ENCODE peak calls at places on chromosomes 16 and 17, in four cellular contexts. Y, E, X and I are unnamed samples.

GRCh38 chr17:29778936-29779811 is 150.9 kb downstream of the SSH2 start:
- DNase-seq in E (peak; percentile 92), X (peak; percentile 72), Y (peak; percentile 83), I (no peak)

GRCh38 chr17:80834896-80835281 is 156.8 kb upstream of the CHMP6 start:
- DNase-seq in E (no peak), X (no peak), Y (no peak), I (no peak)

GRCh38 chr17:33551075-33551474 is 258.0 kb upstream of the ASIC2 start:
- DNase-seq in Y (no peak), E (no peak), X (no peak), I (no peak)

GRCh38 chr17:45789874-45790273 is 5.8 kb downstream of the CRHR1 start:
- DNase-seq in X (no peak), Y (no peak), E (no peak), I (no peak)

GRCh38 chr17:73831699-73832098 is 187.5 kb upstream of the SDK2 start:
- DNase-seq in X (no peak), Y (no peak), E (no peak), I (no peak)

GRCh38 chr17:17847102-17847501 is 10.3 kb upstream of the SREBF1 start:
- DNase-seq in X (no peak), Y (no peak), E (no peak), I (no peak)

GRCh38 chr16:54359555-54359954 is 73.0 kb upstream of the IRX3 start:
- DNase-seq in X (no peak), E (no peak), Y (no peak), I (no peak)

GRCh38 chr17:20206068-20206467 is 196.9 kb downstream of the SPECC1 start:
- DNase-seq in X (no peak), Y (no peak), E (no peak), I (no peak)

GRCh38 chr17:44646280-44646679 is 10.0 kb upstream of the MEIOC start:
- DNase-seq in Y (no peak), X (no peak), E (no peak), I (no peak)

GRCh38 chr16:24800586-24800985 is 45.2 kb upstream of the SLC5A11 start:
- DNase-seq in E (no peak), Y (no peak), X (peak; percentile 24), I (no peak)

GRCh38 chr16:64478258-64478906 is 643.5 kb downstream of the CDH11 start:
- DNase-seq in Y (no peak), X (peak; percentile 14), E (no peak), I (no peak)

GRCh38 chr17:71632328-71632727 is 488.5 kb upstream of the SOX9 start:
- DNase-seq in E (no peak), X (no peak), Y (no peak), I (no peak)

GRCh38 chr17:17739388-17740066 is 58.3 kb downstream of the RAI1 start:
- DNase-seq in X (no peak), E (no peak), Y (no peak), I (no peak)

GRCh38 chr16:88854306-88855111 is 2.2 kb downstream of the GALNS start:
- DNase-seq in X (no peak), Y (no peak), E (no peak), I (no peak)

GRCh38 chr17:41315204-41315794 is at the start of gene KRTAP17-1:
- DNase-seq in Y (no peak), X (no peak), E (no peak), I (no peak)

GRCh38 chr17:17320188-17320910 is 17.2 kb downstream of the NT5M start:
- DNase-seq in E (no peak), X (no peak), Y (no peak), I (no peak)

GRCh38 chr17:4235372-4236279 is 28.2 kb downstream of the ANKFY1 start:
- DNase-seq in X (no peak), Y (no peak), E (no peak), I (no peak)

GRCh38 chr16:87076950-87077749 is 240.0 kb downstream of the C16orf95 start:
- DNase-seq in X (peak; percentile 78), Y (no peak), E (no peak), I (no peak)

GRCh38 chr17:57071991-57072944 is 12.8 kb upstream of the AKAP1 start:
- DNase-seq in E (no peak), X (no peak), Y (no peak), I (no peak)

GRCh38 chr17:27541326-27542023 is 85.2 kb downstream of the KSR1 start:
- DNase-seq in Y (no peak), X (no peak), E (no peak), I (no peak)

GRCh38 chr17:10316986-10317834 is 55.6 kb downstream of the MYH13 start:
- DNase-seq in X (peak; percentile 64), Y (peak; percentile 78), E (peak; percentile 79), I (no peak)

GRCh38 chr17:55433629-55434422 is 12.2 kb upstream of the MMD start:
- DNase-seq in E (no peak), Y (no peak), X (no peak), I (peak; percentile 89)

GRCh38 chr17:4329838-4330237 is 36.6 kb downstream of the UBE2G1 start:
- DNase-seq in X (no peak), Y (no peak), E (no peak), I (no peak)

GRCh38 chr16:25033852-25034251 is 18.7 kb upstream of the ARHGAP17 start:
- DNase-seq in X (no peak), Y (no peak), E (no peak), I (no peak)

GRCh38 chr17:57068222-57068658 is 16.8 kb upstream of the AKAP1 start:
- DNase-seq in E (no peak), X (no peak), Y (no peak), I (no peak)

GRCh38 chr17:81413497-81414135 is 18.4 kb downstream of the BAHCC1 start:
- DNase-seq in E (no peak), Y (no peak), X (no peak), I (no peak)

GRCh38 chr17:50275279-50275678 is 1.0 kb downstream of the TMEM92 start:
- DNase-seq in X (no peak), E (no peak), Y (no peak), I (no peak)

GRCh38 chr17:22310717-22311686 is 618.7 kb downstream of the KCNJ18 start:
- DNase-seq in E (no peak), Y (no peak), X (no peak), I (no peak)

GRCh38 chr17:50075446-50076032 is 19.6 kb upstream of the PDK2 start:
- DNase-seq in X (no peak), E (no peak), Y (no peak), I (no peak)

GRCh38 chr17:10657866-10658265 is 757 bp upstream of the MYH3 start:
- DNase-seq in Y (no peak), X (no peak), E (no peak), I (no peak)

GRCh38 chr17:61323015-61323379 is 76.6 kb upstream of the TBX2 start:
- DNase-seq in X (no peak), Y (no peak), E (no peak), I (no peak)

GRCh38 chr17:153851-154250 is 16.5 kb downstream of the SCGB1C2 start:
- DNase-seq in X (no peak), E (no peak), Y (no peak), I (no peak)

GRCh38 chr17:42135664-42136653 is 13.4 kb downstream of the HSPB9 start:
- DNase-seq in Y (peak; percentile 41), E (peak; percentile 78), X (peak; percentile 41), I (no peak)

GRCh38 chr17:51850206-51850605 is 308.3 kb downstream of the CA10 start:
- DNase-seq in Y (no peak), X (no peak), E (no peak), I (no peak)

GRCh38 chr16:50668368-50669008 is 12.6 kb downstream of the SNX20 start:
- DNase-seq in E (no peak), X (no peak), Y (no peak), I (no peak)

GRCh38 chr17:30524847-30525246 is 47.6 kb downstream of the GOSR1 start:
- DNase-seq in X (peak; percentile 39), E (no peak), Y (no peak), I (no peak)

GRCh38 chr16:23754594-23755483 is at the start of gene CHP2:
- DNase-seq in X (peak; percentile 6), Y (no peak), E (peak; percentile 21), I (no peak)

DNA sequence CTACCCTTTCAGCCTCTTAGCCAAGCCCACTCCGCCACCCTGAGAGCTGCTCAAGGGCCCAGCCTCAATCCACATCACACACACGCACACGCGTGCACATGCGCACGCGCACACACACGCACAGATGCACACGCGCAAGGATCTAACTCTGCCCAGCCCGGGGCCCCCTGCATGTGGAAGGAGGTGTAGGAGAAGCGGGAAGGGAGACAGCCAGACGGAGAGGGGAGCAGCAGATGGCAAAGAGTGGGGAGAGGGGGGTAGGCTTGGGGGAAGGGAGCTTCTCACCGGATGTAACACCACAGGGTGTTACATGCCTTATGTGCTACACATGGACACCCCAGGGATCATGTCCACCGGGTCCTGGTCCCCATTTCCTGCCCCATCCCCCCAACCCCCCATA is 15.3 kb downstream of the DLG4 start:
- DNase-seq in Y (no peak), E (no peak), X (no peak), I (no peak)
- H3K4me3 ChIP-seq in Y (peak overlapping the region; percentile 59), E (peak overlapping the region; percentile 57), X (peak overlapping the region; percentile 27), I (peak overlapping the region; percentile 55)

GRCh38 chr17:12021604-12022003 is 927 bp downstream of the MAP2K4 start:
- DNase-seq in Y (no peak), E (no peak), X (peak; percentile 3), I (no peak)
- H3K4me1 ChIP-seq in Y (no peaks in the 10 kb centered on the region), E (no peaks in the 10 kb centered on the region), X (peaks cover 2% of the 10 kb centered on the region), I (peaks cover 38% of the 10 kb centered on the region)

GRCh38 chr17:43175213-43176118 is 4.5 kb downstream of the NBR1 start:
- DNase-seq in X (no peak), E (no peak), Y (no peak), I (no peak)
- H3K4me3 ChIP-seq in X (no peak overlapping the region), E (no peak overlapping the region), Y (no peak overlapping the region), I (no peak overlapping the region)

GRCh38 chr17:1588781-1589585 is 26.4 kb upstream of the PITPNA start:
- DNase-seq in X (no peak), E (no peak), Y (no peak), I (no peak)

GRCh38 chr17:1590031-1590746 is 27.6 kb upstream of the PITPNA start:
- DNase-seq in X (peak; percentile 36), E (peak; percentile 95), Y (peak; percentile 40), I (no peak)

GRCh38 chr17:1591474-1592090 is 29.0 kb upstream of the PITPNA start:
- DNase-seq in Y (no peak), X (no peak), E (no peak), I (no peak)

GRCh38 chr17:1592751-1593629 is 30.4 kb upstream of the PITPNA start:
- DNase-seq in Y (no peak), X (no peak), E (no peak), I (no peak)

DNA sequence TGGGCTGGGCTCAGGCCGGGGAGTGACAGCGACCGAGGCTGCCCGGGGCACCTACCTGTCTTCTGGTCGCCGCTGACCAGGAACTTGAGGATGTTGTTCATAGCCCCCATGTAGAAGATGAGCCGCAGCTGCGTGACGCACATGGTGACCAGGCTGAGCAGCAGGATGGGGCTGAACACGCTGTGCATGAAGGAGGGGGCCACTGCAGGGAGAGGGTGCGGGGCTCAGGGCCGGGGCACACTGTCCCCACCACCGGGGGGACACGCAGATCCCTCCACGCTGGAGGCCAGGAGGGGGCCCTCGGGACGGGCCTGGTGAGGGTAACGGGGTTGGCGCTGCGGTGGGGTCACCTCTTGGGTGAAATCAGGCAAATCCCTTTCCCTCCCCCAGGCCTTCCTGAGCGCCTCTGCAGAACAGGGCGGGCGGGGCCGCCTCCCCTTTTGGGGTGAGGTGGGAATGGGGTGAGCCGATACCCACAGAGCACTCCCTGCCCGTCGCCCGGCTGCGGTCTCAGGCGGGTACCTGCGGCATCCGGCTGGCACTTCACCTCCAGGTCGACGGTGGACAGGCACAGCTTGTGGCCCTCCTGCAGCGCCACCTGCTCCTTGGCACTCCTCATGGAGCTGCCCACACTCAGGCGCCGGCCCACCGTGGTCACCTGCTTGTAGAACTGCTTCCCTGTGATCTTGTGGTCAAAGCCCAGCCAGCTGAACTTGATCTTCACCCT is 28.3 kb upstream of the PITPNA start:
- DNase-seq in E (no peak), X (no peak), Y (no peak), I (no peak)
- H3K4me1 ChIP-seq in E (no peaks in the 10 kb centered on the region), X (peaks cover 13% of the 10 kb centered on the region), Y (peaks cover 10% of the 10 kb centered on the region), I (peaks cover 24% of the 10 kb centered on the region)